ENCODE peak calls at places on chromosomes 6 and 20, in seven cellular contexts. G, A, J, V, O, C and Y are unnamed samples.

GRCh38 chr6:121670511-121670910 is 235.1 kb downstream of the GJA1 start:
- DNase-seq in O (no peak), G (peak; percentile 52), C (no peak), A (no peak), J (peak; percentile 62), V (no peak), Y (no peak)

GRCh38 chr20:841568-842546 is 8.3 kb downstream of the FAM110A start:
- DNase-seq in A (no peak), V (peak; percentile 77), G (no peak), J (no peak), O (peak; percentile 77), C (peak; percentile 53), Y (no peak)

GRCh38 chr6:132506869-132507813 is 5.8 kb downstream of the STX7 start:
- DNase-seq in G (no peak), V (no peak), O (no peak), C (no peak), A (no peak), J (no peak), Y (peak; percentile 20)

GRCh38 chr20:46523696-46524328 is 10.5 kb upstream of the ZNF334 start:
- DNase-seq in O (no peak), V (peak; percentile 67), C (peak; percentile 62), G (peak; percentile 30), J (peak; percentile 8), A (no peak), Y (peak; percentile 19)

GRCh38 chr6:92710048-92710447 is 709.3 kb downstream of the EPHA7 start:
- DNase-seq in V (no peak), G (no peak), A (no peak), C (no peak), O (no peak), J (peak; percentile 9), Y (no peak)

GRCh38 chr6:29828471-29828797 is 809 bp downstream of the HLA-G start:
- DNase-seq in J (no peak), O (no peak), V (peak; percentile 80), G (peak; percentile 18), C (peak; percentile 33), A (no peak), Y (no peak)

GRCh38 chr6:169224185-169224695 is 29.4 kb downstream of the THBS2 start:
- DNase-seq in A (no peak), G (peak; percentile 43), V (no peak), J (peak; percentile 91), C (no peak), O (no peak), Y (no peak)

GRCh38 chr6:135820340-135820739 is 31.2 kb upstream of the PDE7B start:
- DNase-seq in V (no peak), J (no peak), O (no peak), G (no peak), C (no peak), A (no peak), Y (no peak)

GRCh38 chr6:11030904-11031303 is 13.2 kb downstream of the ELOVL2 start:
- DNase-seq in C (no peak), V (no peak), O (no peak), J (no peak), A (no peak), G (no peak), Y (no peak)

GRCh38 chr6:136657629-136658028 is 107.4 kb upstream of the MAP7 start:
- DNase-seq in A (no peak), G (peak; percentile 24), V (no peak), O (no peak), J (peak; percentile 56), C (no peak), Y (peak; percentile 38)

GRCh38 chr6:114108119-114109002 is 137.4 kb upstream of the HDAC2 start:
- DNase-seq in G (peak; percentile 84), A (peak; percentile 41), O (peak; percentile 60), V (peak; percentile 96), C (peak; percentile 84), J (peak; percentile 52), Y (peak; percentile 85)

GRCh38 chr20:2052741-2053140 is 48.9 kb upstream of the STK35 start:
- DNase-seq in C (no peak), A (no peak), O (no peak), V (no peak), G (no peak), J (no peak), Y (no peak)

GRCh38 chr6:85673198-85674139 is 30.8 kb upstream of the SYNCRIP start:
- DNase-seq in A (peak; percentile 14), V (peak; percentile 20), O (no peak), J (no peak), G (no peak), C (no peak), Y (no peak)

GRCh38 chr20:62406635-62407176 is 379 bp downstream of the CABLES2 start:
- DNase-seq in J (no peak), C (peak; percentile 31), A (no peak), G (no peak), V (no peak), O (no peak), Y (no peak)

GRCh38 chr6:3489032-3489757 is 32.3 kb upstream of the SLC22A23 start:
- DNase-seq in O (peak; percentile 47), C (no peak), J (peak; percentile 82), G (peak; percentile 80), A (no peak), V (peak; percentile 50), Y (no peak)

GRCh38 chr20:38270869-38271608 is 10.5 kb upstream of the KIAA1755 start:
- DNase-seq in V (no peak), J (peak; percentile 99), O (peak; percentile 80), A (no peak), C (no peak), G (peak; percentile 95), Y (peak; percentile 58)

GRCh38 chr6:11848852-11849731 is 70.5 kb upstream of the ADTRP start:
- DNase-seq in G (peak; percentile 33), O (no peak), J (peak; percentile 68), A (no peak), V (no peak), C (no peak), Y (no peak)

GRCh38 chr6:24865161-24865560 is 66.4 kb upstream of the ARMH2 start:
- DNase-seq in O (no peak), G (no peak), J (no peak), C (no peak), V (no peak), A (no peak), Y (no peak)

GRCh38 chr20:17431621-17432364 is 99.4 kb downstream of the BFSP1 start:
- DNase-seq in J (peak; percentile 20), A (peak; percentile 60), G (peak; percentile 69), O (no peak), C (peak; percentile 77), V (peak; percentile 82), Y (peak; percentile 74)

GRCh38 chr6:163413345-163414116 is 987 bp upstream of the QKI start:
- DNase-seq in G (peak; percentile 96), V (peak; percentile 70), J (peak; percentile 87), O (peak; percentile 62), C (peak; percentile 90), A (peak; percentile 90), Y (peak; percentile 95)

GRCh38 chr6:120966321-120966720 is 368.0 kb downstream of the TBC1D32 start:
- DNase-seq in O (no peak), J (no peak), V (no peak), G (no peak), A (no peak), C (no peak), Y (no peak)

GRCh38 chr20:56631990-56632327 is 2.9 kb downstream of the TFAP2C start:
- DNase-seq in V (no peak), J (no peak), G (peak; percentile 39), O (peak; percentile 21), A (no peak), C (no peak), Y (no peak)

GRCh38 chr6:17851001-17851719 is 136.3 kb downstream of the KIF13A start:
- DNase-seq in O (no peak), V (no peak), G (peak; percentile 46), A (no peak), C (no peak), J (peak; percentile 64), Y (no peak)

GRCh38 chr6:26020983-26021349 is 58.4 kb downstream of the TRIM38 start:
- DNase-seq in C (peak; percentile 64), O (peak; percentile 52), J (peak; percentile 75), V (no peak), A (no peak), G (peak; percentile 81), Y (peak; percentile 65)

GRCh38 chr20:32320305-32320704 is 37.8 kb upstream of the ASXL1 start:
- DNase-seq in V (no peak), J (no peak), A (no peak), G (no peak), C (no peak), O (no peak), Y (no peak)

GRCh38 chr20:34068001-34068400 is 44.0 kb downstream of the EIF2S2 start:
- DNase-seq in G (no peak), O (no peak), V (no peak), J (no peak), C (no peak), A (no peak), Y (no peak)

GRCh38 chr20:17657898-17658647 is 24.0 kb downstream of the RRBP1 start:
- DNase-seq in G (no peak), J (no peak), V (no peak), A (no peak), O (no peak), C (no peak), Y (no peak)

GRCh38 chr20:19907326-19908056 is 109.7 kb upstream of the NAA20 start:
- DNase-seq in V (no peak), O (no peak), A (no peak), J (no peak), C (no peak), G (no peak), Y (no peak)

GRCh38 chr6:166406197-166406596 is 23.5 kb upstream of the MPC1 start:
- DNase-seq in G (no peak), V (no peak), J (no peak), C (no peak), O (no peak), A (no peak), Y (no peak)

GRCh38 chr20:8787090-8787489 is 281.8 kb upstream of the PLCB4 start:
- DNase-seq in C (no peak), A (no peak), O (no peak), J (no peak), V (no peak), G (no peak), Y (no peak)
- H2AFZ ChIP-seq in C (no peak overlapping the region), A (no peak overlapping the region), O (no peak overlapping the region), J (no peak overlapping the region), V (no peak overlapping the region), G (no peak overlapping the region), Y (no peak overlapping the region)

GRCh38 chr6:138489846-138490245 is 9.4 kb downstream of the NHSL1 start:
- DNase-seq in V (no peak), A (no peak), J (no peak), O (no peak), G (no peak), C (no peak), Y (no peak)
- H3K79me2 ChIP-seq in V (no peaks in the 10 kb centered on the region), A (no peaks in the 10 kb centered on the region), J (no peaks in the 10 kb centered on the region), O (no peaks in the 10 kb centered on the region), G (no peaks in the 10 kb centered on the region), C (no peaks in the 10 kb centered on the region), Y (peaks cover 82% of the 10 kb centered on the region)

GRCh38 chr6:103079867-103080266 is 1686.4 kb downstream of the GRIK2 start:
- DNase-seq in J (no peak), O (no peak), V (no peak), G (no peak), C (no peak), A (peak; percentile 86), Y (no peak)
- H2AFZ ChIP-seq in J (no peak overlapping the region), O (no peak overlapping the region), V (no peak overlapping the region), G (no peak overlapping the region), C (no peak overlapping the region), A (peak overlapping the region; percentile 91), Y (no peak overlapping the region)

DNA sequence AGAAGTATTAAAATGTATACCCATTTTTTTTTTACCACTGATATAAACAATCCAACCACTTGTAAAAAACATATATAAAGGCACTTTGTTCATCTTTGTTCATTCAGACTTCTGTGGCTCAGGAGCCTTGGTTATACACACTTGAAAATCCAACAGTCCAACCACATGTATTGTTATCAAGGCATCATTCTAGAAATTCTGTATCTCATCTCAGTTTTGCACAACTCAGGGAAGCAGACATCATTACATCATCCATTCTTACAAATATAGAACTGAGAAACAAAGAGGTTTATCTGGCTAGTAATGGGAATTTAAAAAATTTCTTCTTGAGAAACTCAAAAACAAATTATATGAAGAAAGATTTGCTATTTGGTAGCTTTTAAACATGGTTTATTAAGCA is 88.1 kb downstream of the HMGCLL1 start:
- DNase-seq in C (no peak), G (no peak), A (no peak), V (no peak), O (no peak), J (no peak), Y (no peak)
- H3K79me2 ChIP-seq in C (no peaks in the 10 kb centered on the region), G (no peaks in the 10 kb centered on the region), A (no peaks in the 10 kb centered on the region), V (no peaks in the 10 kb centered on the region), O (no peaks in the 10 kb centered on the region), J (no peaks in the 10 kb centered on the region), Y (no peaks in the 10 kb centered on the region)